ENCODE peak calls at places on chromosomes 4 and X, in eight cellular contexts. G, R, S, X, L, U, D and A are unnamed samples.

GRCh38 chr4:16183604-16184003 is 42.7 kb downstream of the TAPT1 start:
- DNase-seq in G (no peak), R (no peak), S (no peak), X (no peak), L (no peak), U (no peak), D (no peak), A (no peak)

GRCh38 chrX:44507292-44507691 is 35.4 kb downstream of the FUNDC1 start:
- DNase-seq in G (no peak), R (no peak), S (no peak), X (no peak), L (no peak), U (no peak), D (no peak), A (no peak)

GRCh38 chr4:1192091-1192492 is 19.7 kb upstream of the SPON2 start:
- DNase-seq in G (peak), R (peak), S (no peak), X (peak), L (no peak), U (peak), D (peak), A (peak)

GRCh38 chr4:37476256-37476655 is 209.9 kb downstream of the RELL1 start:
- DNase-seq in G (no peak), R (no peak), S (no peak), X (no peak), L (no peak), U (no peak), D (no peak), A (no peak)

GRCh38 chrX:20313889-20314288 is 47.2 kb upstream of the RPS6KA3 start:
- DNase-seq in G (no peak), R (no peak), S (no peak), X (no peak), L (no peak), U (no peak), D (no peak), A (no peak)

GRCh38 chr4:168720396-168720795 is 223.5 kb downstream of the PALLD start:
- DNase-seq in G (no peak), R (no peak), S (no peak), X (no peak), L (no peak), U (no peak), D (no peak), A (no peak)

GRCh38 chr4:158809611-158810486 is 41.0 kb downstream of the FNIP2 start:
- DNase-seq in G (no peak), R (no peak), S (no peak), X (no peak), L (no peak), U (no peak), D (peak), A (no peak)

GRCh38 chr4:92101609-92102231 is 202.0 kb upstream of the GRID2 start:
- DNase-seq in G (no peak), R (no peak), S (no peak), X (no peak), L (no peak), U (no peak), D (no peak), A (no peak)

GRCh38 chr4:27218013-27218412 is 357.4 kb downstream of the STIM2 start:
- DNase-seq in G (no peak), R (no peak), S (no peak), X (no peak), L (no peak), U (no peak), D (no peak), A (no peak)

GRCh38 chr4:143188325-143189088 is 3.8 kb downstream of the USP38 start:
- DNase-seq in G (no peak), R (no peak), S (no peak), X (no peak), L (no peak), U (no peak), D (no peak), A (no peak)

GRCh38 chr4:98092833-98093439 is 50.3 kb downstream of the STPG2 start:
- DNase-seq in G (no peak), R (no peak), S (no peak), X (no peak), L (no peak), U (no peak), D (no peak), A (no peak)

GRCh38 chr4:74044676-74045075 is 6.2 kb upstream of the CXCL3 start:
- DNase-seq in G (no peak), R (no peak), S (no peak), X (no peak), L (no peak), U (no peak), D (no peak), A (no peak)

GRCh38 chrX:644304-645023 is 13.9 kb downstream of the SHOX start:
- DNase-seq in G (no peak), R (no peak), S (peak), X (no peak), L (peak), U (no peak), D (no peak), A (no peak)

GRCh38 chr4:66687393-66687971 is 857.8 kb downstream of the CENPC start:
- DNase-seq in G (no peak), R (no peak), S (no peak), X (no peak), L (no peak), U (no peak), D (no peak), A (no peak)

GRCh38 chr4:66691101-66691500 is 854.2 kb downstream of the CENPC start:
- DNase-seq in G (no peak), R (no peak), S (no peak), X (no peak), L (no peak), U (no peak), D (no peak), A (no peak)

GRCh38 chr4:66693694-66694093 is 851.6 kb downstream of the CENPC start:
- DNase-seq in G (no peak), R (no peak), S (no peak), X (no peak), L (no peak), U (no peak), D (no peak), A (no peak)

GRCh38 chr4:66688674-66689073 is 856.6 kb downstream of the CENPC start:
- DNase-seq in G (no peak), R (no peak), S (no peak), X (no peak), L (no peak), U (no peak), D (no peak), A (no peak)
- TF ChIP-seq CTCF in G (no peak), R (no peak), S (no peak), X (peak), L (no peak), U (no peak), D (peak), A (no peak)

DNA sequence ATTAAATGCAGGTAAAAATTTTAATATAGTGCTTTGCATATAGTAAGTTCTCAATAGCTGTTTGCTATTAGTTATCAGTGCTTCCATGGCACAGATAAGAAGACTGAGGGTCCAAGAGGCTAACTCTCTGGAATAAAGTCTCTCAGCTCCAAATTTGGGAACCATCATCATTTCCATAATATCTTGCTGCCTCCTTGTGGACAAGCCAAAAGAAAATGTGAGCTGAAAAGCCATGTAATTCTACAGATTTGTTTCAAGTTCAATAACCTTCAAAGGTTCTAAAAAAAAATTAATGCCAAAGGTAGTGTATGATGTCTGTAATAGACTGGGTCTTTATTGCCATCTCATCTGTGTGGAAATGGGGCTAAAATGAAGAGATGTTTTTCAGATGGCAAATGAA is 136.9 kb upstream of the VCX start:
- DNase-seq in G (no peak), R (no peak), S (no peak), X (no peak), L (no peak), U (no peak), D (no peak), A (no peak)
- TF ChIP-seq CTCF in G (peak), R (no peak), S (peak), X (peak), L (no peak), U (no peak), D (peak), A (peak)

GRCh38 chr4:56217383-56217890 is 169.9 kb downstream of the AASDH start:
- DNase-seq in G (no peak), R (no peak), S (no peak), X (no peak), L (no peak), U (no peak), D (no peak), A (no peak)
- TF ChIP-seq CTCF in G (no peak), R (no peak), S (no peak), X (no peak), L (no peak), U (no peak), D (no peak), A (no peak)

GRCh38 chr4:185224597-185224996 is 15.2 kb downstream of the SNX25 start:
- DNase-seq in G (no peak), R (no peak), S (no peak), X (no peak), L (no peak), U (no peak), D (no peak), A (no peak)
- TF ChIP-seq CTCF in G (peak), R (no peak), S (no peak), X (no peak), L (no peak), U (no peak), D (no peak), A (no peak)

GRCh38 chrX:41558531-41558930 is 111.4 kb downstream of the NYX start:
- DNase-seq in G (no peak), R (no peak), S (no peak), X (no peak), L (no peak), U (no peak), D (no peak), A (no peak)
- TF ChIP-seq CTCF in G (no peak), R (no peak), S (peak), X (peak), L (no peak), U (no peak), D (peak), A (peak)

DNA sequence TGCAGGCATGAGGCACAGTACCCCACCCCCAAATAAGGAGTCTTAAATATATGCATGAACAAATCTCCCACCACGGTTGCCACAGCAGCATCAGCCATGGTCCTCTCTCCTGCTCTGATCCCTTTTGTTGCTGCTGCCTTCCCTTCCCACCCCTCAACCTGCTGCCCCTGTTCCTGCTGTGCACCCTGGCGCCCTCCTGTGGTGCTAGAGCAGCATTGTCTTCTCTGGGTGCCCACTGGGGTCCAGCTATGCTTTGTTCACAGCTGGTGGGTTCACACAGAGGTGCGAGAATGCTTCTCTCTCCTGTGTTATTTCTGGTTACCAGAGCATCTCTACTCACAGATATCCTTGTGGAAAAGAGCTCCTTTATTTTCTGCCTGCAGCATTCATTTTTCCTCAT is 116.2 kb downstream of the GATB start:
- DNase-seq in G (no peak), R (no peak), S (peak), X (peak), L (peak), U (no peak), D (no peak), A (no peak)
- TF ChIP-seq CTCF in G (no peak), R (no peak), S (peak), X (peak), L (peak), U (no peak), D (peak), A (peak)